ENCODE peak calls at places on chromosomes 6 and 20, in four cellular contexts. One of them, this sample, is unnamed.

GRCh38 chr6:125748534-125749111 is 809 bp upstream of the HEY2 start:
- DNase-seq in ovary: no peak
- DNase-seq in Caco-2: no peak
- DNase-seq in heart left ventricle: no peak
- DNase-seq in this sample: no peak

GRCh38 chr6:43953794-43954310 is 173.4 kb downstream of the MRPL14 start:
- DNase-seq in heart left ventricle: peak
- DNase-seq in Caco-2: no peak
- DNase-seq in ovary: no peak
- DNase-seq in this sample: no peak

GRCh38 chr6:4460595-4461475 is 315.4 kb upstream of the CDYL start:
- DNase-seq in ovary: peak
- DNase-seq in heart left ventricle: peak
- DNase-seq in Caco-2: no peak
- DNase-seq in this sample: no peak

GRCh38 chr6:55713411-55713810 is 134.4 kb upstream of the HMGCLL1 start:
- DNase-seq in heart left ventricle: no peak
- DNase-seq in ovary: no peak
- DNase-seq in Caco-2: no peak
- DNase-seq in this sample: no peak

GRCh38 chr6:16964553-16965499 is 137.0 kb upstream of the STMND1 start:
- DNase-seq in Caco-2: peak
- DNase-seq in heart left ventricle: peak
- DNase-seq in ovary: peak
- DNase-seq in this sample: peak

GRCh38 chr20:52789716-52790115 is 182.4 kb upstream of the TSHZ2 start:
- DNase-seq in ovary: no peak
- DNase-seq in Caco-2: no peak
- DNase-seq in heart left ventricle: no peak
- DNase-seq in this sample: no peak

GRCh38 chr6:97978855-97979271 is 695.8 kb upstream of the MMS22L start:
- DNase-seq in Caco-2: peak
- DNase-seq in ovary: no peak
- DNase-seq in heart left ventricle: no peak
- DNase-seq in this sample: no peak

GRCh38 chr20:38965264-38965663 is 3.1 kb downstream of the DHX35 start:
- DNase-seq in heart left ventricle: no peak
- DNase-seq in Caco-2: no peak
- DNase-seq in ovary: no peak
- DNase-seq in this sample: no peak

GRCh38 chr20:43691928-43692524 is 25.1 kb downstream of the MYBL2 start:
- DNase-seq in ovary: no peak
- DNase-seq in Caco-2: peak
- DNase-seq in heart left ventricle: no peak
- DNase-seq in this sample: peak

GRCh38 chr6:89999154-89999553 is 104.9 kb downstream of the GJA10 start:
- DNase-seq in heart left ventricle: peak
- DNase-seq in Caco-2: no peak
- DNase-seq in ovary: no peak
- DNase-seq in this sample: no peak

GRCh38 chr6:17429381-17430061 is 36.1 kb downstream of the CAP2 start:
- DNase-seq in ovary: no peak
- DNase-seq in heart left ventricle: no peak
- DNase-seq in Caco-2: no peak
- DNase-seq in this sample: no peak

GRCh38 chr6:11890849-11891248 is 112.2 kb upstream of the ADTRP start:
- DNase-seq in ovary: no peak
- DNase-seq in Caco-2: no peak
- DNase-seq in heart left ventricle: no peak
- DNase-seq in this sample: no peak

GRCh38 chr6:16437095-16437494 is 198.7 kb downstream of the GMPR start:
- DNase-seq in Caco-2: no peak
- DNase-seq in ovary: no peak
- DNase-seq in heart left ventricle: no peak
- DNase-seq in this sample: no peak

GRCh38 chr6:25612666-25613065 is 39.3 kb upstream of the SCGN start:
- DNase-seq in Caco-2: no peak
- DNase-seq in ovary: no peak
- DNase-seq in heart left ventricle: no peak
- DNase-seq in this sample: no peak

GRCh38 chr6:140979642-140980091 is 1153.1 kb upstream of the GJE1 start:
- DNase-seq in Caco-2: no peak
- DNase-seq in heart left ventricle: peak
- DNase-seq in ovary: peak
- DNase-seq in this sample: no peak

GRCh38 chr6:33983109-33983475 is 162.8 kb downstream of the GRM4 start:
- DNase-seq in ovary: no peak
- DNase-seq in Caco-2: no peak
- DNase-seq in heart left ventricle: peak
- DNase-seq in this sample: no peak
- TF ChIP-seq CTCF in ovary: no peak
- TF ChIP-seq CTCF in Caco-2: no peak
- TF ChIP-seq CTCF in heart left ventricle: no peak
- TF ChIP-seq CTCF in this sample: no peak

GRCh38 chr20:53933232-53933846 is 137.1 kb downstream of the BCAS1 start:
- DNase-seq in ovary: no peak
- DNase-seq in Caco-2: no peak
- DNase-seq in heart left ventricle: no peak
- DNase-seq in this sample: no peak

GRCh38 chr20:53937929-53938367 is 132.4 kb downstream of the BCAS1 start:
- DNase-seq in heart left ventricle: no peak
- DNase-seq in ovary: no peak
- DNase-seq in Caco-2: peak
- DNase-seq in this sample: no peak

GRCh38 chr20:53934421-53935352 is 135.7 kb downstream of the BCAS1 start:
- DNase-seq in Caco-2: peak
- DNase-seq in ovary: peak
- DNase-seq in heart left ventricle: peak
- DNase-seq in this sample: peak

GRCh38 chr20:53937330-53937729 is 133.1 kb downstream of the BCAS1 start:
- DNase-seq in Caco-2: no peak
- DNase-seq in ovary: no peak
- DNase-seq in heart left ventricle: no peak
- DNase-seq in this sample: no peak

GRCh38 chr20:53935353-53936084 is 134.9 kb downstream of the BCAS1 start:
- DNase-seq in ovary: no peak
- DNase-seq in Caco-2: peak
- DNase-seq in heart left ventricle: no peak
- DNase-seq in this sample: no peak
- H3K4me3 ChIP-seq in ovary: no peak
- H3K4me3 ChIP-seq in Caco-2: no peak
- H3K4me3 ChIP-seq in heart left ventricle: no peak
- H3K4me3 ChIP-seq in this sample: no peak

DNA sequence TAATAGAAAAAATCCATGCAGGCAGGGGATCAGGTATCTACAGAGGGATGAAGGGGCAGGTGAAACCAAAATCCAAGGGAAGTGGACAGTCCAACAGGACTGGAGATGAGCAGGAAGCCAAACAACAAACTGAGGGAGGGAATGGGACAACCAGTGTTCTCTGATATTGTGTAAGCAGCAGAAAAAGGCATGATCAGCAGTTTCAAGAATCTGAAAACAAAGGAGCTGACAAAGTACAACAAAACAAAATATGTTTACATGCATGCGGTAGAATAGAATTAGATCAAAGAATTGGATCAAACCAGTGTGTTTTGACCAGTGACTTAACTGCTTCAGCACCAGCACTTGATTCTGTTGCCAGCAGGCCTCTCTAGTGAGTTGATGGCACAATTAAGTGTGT is 729.7 kb downstream of the RFPL4B start:
- DNase-seq in ovary: no peak
- DNase-seq in heart left ventricle: no peak
- DNase-seq in Caco-2: no peak
- DNase-seq in this sample: no peak
- TF ChIP-seq CTCF in ovary: no peak
- TF ChIP-seq CTCF in heart left ventricle: no peak
- TF ChIP-seq CTCF in Caco-2: no peak
- TF ChIP-seq CTCF in this sample: no peak

GRCh38 chr20:62844182-62844581 is 17.4 kb downstream of the TCFL5 start:
- DNase-seq in ovary: no peak
- DNase-seq in Caco-2: no peak
- DNase-seq in heart left ventricle: no peak
- DNase-seq in this sample: no peak

GRCh38 chr20:62845416-62845815 is 16.2 kb downstream of the TCFL5 start:
- DNase-seq in heart left ventricle: no peak
- DNase-seq in ovary: no peak
- DNase-seq in Caco-2: no peak
- DNase-seq in this sample: no peak

GRCh38 chr20:62843656-62844055 is 18.0 kb downstream of the TCFL5 start:
- DNase-seq in ovary: no peak
- DNase-seq in heart left ventricle: no peak
- DNase-seq in Caco-2: no peak
- DNase-seq in this sample: no peak

GRCh38 chr20:62845818-62846527 is 15.6 kb downstream of the TCFL5 start:
- DNase-seq in Caco-2: no peak
- DNase-seq in ovary: no peak
- DNase-seq in heart left ventricle: peak
- DNase-seq in this sample: no peak

DNA sequence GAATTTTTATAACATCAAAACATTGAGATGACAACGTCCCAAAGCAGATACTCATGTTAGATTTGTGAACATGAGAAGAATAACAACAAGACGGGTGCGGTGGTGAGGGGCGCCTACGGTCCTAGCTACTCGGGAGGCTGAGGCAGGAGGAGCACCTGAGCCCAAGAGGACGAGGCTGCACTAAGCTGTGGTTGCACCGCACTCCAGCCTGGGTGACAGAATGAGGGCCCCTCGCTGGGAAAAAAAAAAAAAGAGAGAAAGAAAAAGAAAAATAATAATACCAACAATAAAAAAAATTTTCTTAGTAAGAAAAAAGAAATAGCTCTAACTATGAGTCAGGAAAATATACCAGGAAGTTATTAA is 15.1 kb downstream of the TCFL5 start:
- DNase-seq in ovary: no peak
- DNase-seq in Caco-2: no peak
- DNase-seq in heart left ventricle: no peak
- DNase-seq in this sample: no peak
- H3K4me3 ChIP-seq in ovary: no peak
- H3K4me3 ChIP-seq in Caco-2: no peak
- H3K4me3 ChIP-seq in heart left ventricle: no peak
- H3K4me3 ChIP-seq in this sample: no peak

GRCh38 chr6:168060521-168060931 is 18.5 kb downstream of the FRMD1 start:
- DNase-seq in ovary: peak
- DNase-seq in heart left ventricle: peak
- DNase-seq in Caco-2: peak
- DNase-seq in this sample: no peak
- TF ChIP-seq CTCF in ovary: peak
- TF ChIP-seq CTCF in heart left ventricle: peak
- TF ChIP-seq CTCF in Caco-2: peak
- TF ChIP-seq CTCF in this sample: no peak

DNA sequence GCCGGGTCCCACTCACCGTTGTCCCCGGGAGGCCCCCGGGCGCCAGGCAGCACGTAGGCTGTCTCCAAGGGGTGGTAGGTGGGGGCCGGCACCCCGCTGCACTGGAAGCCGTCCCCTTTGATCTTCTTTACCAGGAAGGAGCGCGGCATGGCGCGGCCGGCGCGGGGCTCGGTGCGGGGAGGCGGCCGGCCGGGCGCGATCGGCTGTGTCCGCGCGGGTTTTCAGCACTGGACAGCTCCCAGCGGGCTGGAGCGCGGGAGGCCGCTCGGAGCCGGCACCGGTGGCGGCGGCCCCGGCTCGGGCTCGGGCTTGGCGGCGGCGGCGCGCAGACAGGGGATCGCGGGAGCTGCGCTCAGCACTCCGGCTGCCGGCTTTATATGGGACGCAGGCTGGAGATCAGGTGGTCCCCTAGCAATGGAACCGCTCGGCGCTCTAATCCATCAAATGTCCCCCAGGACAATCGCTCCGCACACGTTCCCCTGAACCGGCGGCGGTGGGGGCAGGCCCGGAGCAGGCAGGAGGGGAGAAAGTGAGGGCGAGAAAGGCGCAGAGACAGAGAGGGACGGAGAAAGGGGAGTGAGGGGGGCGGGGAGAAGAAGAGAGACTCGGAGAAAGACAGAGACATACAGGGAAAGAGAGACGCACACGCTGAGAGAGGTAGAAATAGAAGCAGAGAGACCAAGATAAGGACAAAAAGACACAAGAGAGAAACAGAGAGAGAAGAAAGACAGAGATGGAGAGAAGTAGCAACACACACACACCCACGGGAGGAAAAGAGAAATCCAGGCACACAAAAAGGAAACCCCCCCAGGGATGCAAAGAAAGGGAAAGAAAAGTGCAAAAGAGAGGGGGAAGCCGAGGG is at the start of gene SCRT2:
- DNase-seq in heart left ventricle: peak
- DNase-seq in Caco-2: peak
- DNase-seq in ovary: peak
- DNase-seq in this sample: no peak
- H3K4me3 ChIP-seq in heart left ventricle: peak
- H3K4me3 ChIP-seq in Caco-2: no peak
- H3K4me3 ChIP-seq in ovary: no peak
- H3K4me3 ChIP-seq in this sample: no peak

GRCh38 chr6:30542915-30543314 is 13.4 kb downstream of the GNL1 start:
- DNase-seq in heart left ventricle: no peak
- DNase-seq in ovary: no peak
- DNase-seq in Caco-2: no peak
- DNase-seq in this sample: no peak
- TF ChIP-seq CTCF in heart left ventricle: no peak
- TF ChIP-seq CTCF in ovary: no peak
- TF ChIP-seq CTCF in Caco-2: no peak
- TF ChIP-seq CTCF in this sample: no peak

GRCh38 chr6:163754866-163755265 is 340.3 kb downstream of the QKI start:
- DNase-seq in ovary: no peak
- DNase-seq in Caco-2: no peak
- DNase-seq in heart left ventricle: no peak
- DNase-seq in this sample: no peak

GRCh38 chr6:163757506-163757905 is 343.0 kb downstream of the QKI start:
- DNase-seq in ovary: no peak
- DNase-seq in Caco-2: no peak
- DNase-seq in heart left ventricle: no peak
- DNase-seq in this sample: no peak

GRCh38 chr6:163759542-163759941 is 345.0 kb downstream of the QKI start:
- DNase-seq in ovary: no peak
- DNase-seq in Caco-2: no peak
- DNase-seq in heart left ventricle: no peak
- DNase-seq in this sample: no peak

GRCh38 chr6:163753430-163753829 is 338.9 kb downstream of the QKI start:
- DNase-seq in heart left ventricle: no peak
- DNase-seq in ovary: no peak
- DNase-seq in Caco-2: no peak
- DNase-seq in this sample: no peak

GRCh38 chr6:163756079-163756478 is 341.6 kb downstream of the QKI start:
- DNase-seq in Caco-2: no peak
- DNase-seq in heart left ventricle: no peak
- DNase-seq in ovary: no peak
- DNase-seq in this sample: peak
- H3K4me3 ChIP-seq in Caco-2: no peak
- H3K4me3 ChIP-seq in heart left ventricle: no peak
- H3K4me3 ChIP-seq in ovary: no peak
- H3K4me3 ChIP-seq in this sample: no peak

This sample was measured in GM12864.